ENCODE peak calls at places on chromosomes 3 and 15, in seven cellular contexts. B, J, D, V, G, T and L are unnamed samples.

GRCh38 chr3:88385090-88385489 is 235.3 kb downstream of the C3orf38 start:
- DNase-seq in B (no peak), J (no peak), V (no peak), D (no peak), G (no peak), T (no peak), L (no peak)

GRCh38 chr3:183554377-183554776 is 1.1 kb downstream of the KLHL6 start:
- DNase-seq in V (no peak), J (no peak), B (no peak), T (no peak), D (no peak), G (peak; percentile 58), L (no peak)

GRCh38 chr15:58684751-58685150 is 64.8 kb downstream of the ADAM10 start:
- DNase-seq in V (no peak), G (no peak), T (no peak), B (no peak), J (no peak), D (no peak), L (no peak)

GRCh38 chr3:153426803-153427202 is 264.8 kb downstream of the RAP2B start:
- DNase-seq in G (no peak), B (no peak), D (no peak), V (no peak), T (no peak), J (no peak), L (no peak)

GRCh38 chr3:129892857-129893615 is 475 bp downstream of the TMCC1 start:
- DNase-seq in G (peak; percentile 80), D (no peak), B (peak; percentile 83), V (peak; percentile 56), T (no peak), J (no peak), L (peak; percentile 66)

GRCh38 chr15:76064375-76064774 is 4.6 kb downstream of the TMEM266 start:
- DNase-seq in G (no peak), B (no peak), D (no peak), J (no peak), T (no peak), V (no peak), L (no peak)

GRCh38 chr3:38617137-38617536 is 32.4 kb downstream of the SCN5A start:
- DNase-seq in T (no peak), G (no peak), V (no peak), D (no peak), B (no peak), J (no peak), L (no peak)

GRCh38 chr3:17640466-17640865 is 102.0 kb downstream of the TBC1D5 start:
- DNase-seq in T (no peak), D (no peak), B (no peak), V (no peak), J (no peak), G (no peak), L (no peak)

GRCh38 chr3:129727707-129728106 is 121.2 kb upstream of the PLXND1 start:
- DNase-seq in G (no peak), T (no peak), D (no peak), B (no peak), V (peak; percentile 25), J (no peak), L (no peak)

DNA sequence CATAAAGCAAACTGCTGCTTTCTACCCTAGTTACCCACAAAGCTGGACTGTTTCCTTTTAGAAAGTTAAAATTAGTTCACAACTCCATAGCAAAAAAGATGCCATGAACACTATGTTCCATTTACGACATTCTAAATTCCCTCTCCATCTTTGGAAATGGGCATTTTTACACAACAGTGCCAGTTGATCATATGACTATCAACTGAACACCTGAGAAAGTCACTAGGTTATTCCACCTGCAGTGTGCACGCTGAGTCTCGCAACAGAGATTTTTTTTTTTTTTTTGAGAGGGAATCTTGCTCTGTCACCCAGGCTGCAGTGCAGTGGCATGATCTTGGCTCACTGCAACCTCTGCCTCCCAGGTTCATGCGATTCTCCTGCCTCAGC is 120.3 kb downstream of the SNRK start:
- DNase-seq in T (no peak), V (no peak), B (no peak), G (no peak), D (no peak), J (no peak), L (no peak)
- H3K27ac ChIP-seq in T (no peak overlapping the region), V (no peak overlapping the region), B (no peak overlapping the region), G (no peak overlapping the region), D (no peak overlapping the region), J (no peak overlapping the region), L (no peak overlapping the region)

GRCh38 chr3:87088984-87089841 is 98.3 kb upstream of the VGLL3 start:
- DNase-seq in J (peak; percentile 25), G (no peak), T (no peak), B (no peak), D (peak; percentile 52), V (peak; percentile 55), L (peak; percentile 82)

GRCh38 chr3:87084868-87085267 is 93.9 kb upstream of the VGLL3 start:
- DNase-seq in J (no peak), V (no peak), B (no peak), G (no peak), T (no peak), D (no peak), L (no peak)

GRCh38 chr3:87082806-87083440 is 92.0 kb upstream of the VGLL3 start:
- DNase-seq in V (peak; percentile 31), D (no peak), B (no peak), T (no peak), J (no peak), G (peak; percentile 14), L (peak; percentile 52)

GRCh38 chr3:87088366-87088983 is 97.5 kb upstream of the VGLL3 start:
- DNase-seq in J (no peak), G (no peak), T (no peak), V (no peak), D (no peak), B (no peak), L (peak; percentile 66)
- H3K4me3 ChIP-seq in J (peak overlapping the region; percentile 69), G (no peak overlapping the region), T (peak overlapping the region; percentile 73), V (peak overlapping the region; percentile 65), D (peak overlapping the region; percentile 66), B (no peak overlapping the region), L (peak overlapping the region; percentile 51)

GRCh38 chr15:68578175-68578959 is 426 bp upstream of the CORO2B start:
- DNase-seq in D (peak; percentile 88), J (peak; percentile 84), G (peak; percentile 76), V (peak; percentile 42), B (no peak), T (no peak), L (peak; percentile 48)
- H3K27ac ChIP-seq in D (peak overlapping the region; percentile 96), J (peak overlapping the region; percentile 61), G (peak overlapping the region; percentile 65), V (no peak overlapping the region), B (no peak overlapping the region), T (peak overlapping the region; percentile 45), L (no peak overlapping the region)

DNA sequence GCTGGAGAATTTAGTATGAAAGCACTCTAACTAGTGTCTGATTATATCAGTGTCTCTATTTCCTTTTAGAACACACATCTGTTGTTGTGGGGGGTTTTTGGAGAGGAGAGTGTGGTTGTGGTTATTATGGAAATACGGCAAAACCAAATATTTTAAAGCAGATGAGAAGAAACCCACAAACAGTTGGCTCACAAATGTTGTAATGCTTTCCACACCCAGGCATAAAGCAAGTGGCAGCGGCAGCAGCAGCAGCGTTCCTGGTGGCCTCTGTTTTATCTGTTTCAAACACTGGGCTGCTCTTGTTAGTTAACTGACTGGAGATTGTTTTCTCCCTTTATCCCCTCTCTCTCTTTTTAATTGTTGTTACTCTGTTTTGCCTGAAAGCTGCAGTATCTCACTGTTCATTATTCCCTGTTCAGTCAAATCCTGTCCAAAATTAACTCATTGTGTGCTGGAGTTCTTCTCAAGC is 1045.5 kb upstream of the NR2F2 start:
- DNase-seq in J (no peak), V (no peak), B (peak; percentile 3), D (no peak), G (no peak), T (no peak), L (no peak)
- H3K4me3 ChIP-seq in J (no peak overlapping the region), V (no peak overlapping the region), B (no peak overlapping the region), D (no peak overlapping the region), G (no peak overlapping the region), T (no peak overlapping the region), L (no peak overlapping the region)